ENCODE peak calls at places on chromosome 15, in nine cellular contexts. G is CMK; C is NCI-H460; Y is GDM1; O is NCI-H774; A is activated CD4-positive, alpha-beta T cell treated with anti-CD3 and anti-CD28 coated beads, Interleukin-2, amount 50 U/mL, for 48 hours; W is frontal cortex; S is lower leg skin; P is Calu3. N is an unnamed sample.

GRCh38 chr15:89023311-89023961 is 64.8 kb upstream of the ABHD2 start:
- DNase-seq in C (no peak), O (no peak), G (no peak), Y (no peak), W (no peak), P (no peak), A (no peak), S (no peak), N (no peak)

GRCh38 chr15:74400915-74401757 is 32.6 kb downstream of the SEMA7A start:
- DNase-seq in S (no peak), P (no peak), G (no peak), A (peak), W (no peak), O (no peak), C (no peak), Y (no peak), N (peak)

GRCh38 chr15:34154725-34155204 is 52.9 kb downstream of the PGBD4 start:
- DNase-seq in G (no peak), W (no peak), O (no peak), C (no peak), A (peak), Y (no peak), P (peak), S (no peak), N (no peak)

GRCh38 chr15:67818464-67818863 is 6.8 kb upstream of the SKOR1 start:
- DNase-seq in O (no peak), P (no peak), S (no peak), W (no peak), A (no peak), C (no peak), G (no peak), Y (no peak), N (no peak)

GRCh38 chr15:35142578-35142977 is 57.5 kb upstream of the NANOGP8 start:
- DNase-seq in O (no peak), P (no peak), S (no peak), C (no peak), Y (no peak), G (no peak), W (no peak), A (no peak), N (no peak)

GRCh38 chr15:80310776-80311175 is 58.8 kb upstream of the CTXND1 start:
- DNase-seq in C (no peak), W (no peak), S (no peak), P (no peak), A (no peak), G (no peak), O (no peak), Y (no peak), N (no peak)

GRCh38 chr15:90677807-90678790 is 39.0 kb upstream of the BLM start:
- DNase-seq in P (no peak), W (no peak), S (no peak), Y (no peak), G (no peak), O (no peak), A (no peak), C (no peak), N (no peak)

GRCh38 chr15:40891810-40892448 is 2.3 kb upstream of the VPS18 start:
- DNase-seq in P (peak), O (peak), C (peak), A (no peak), S (no peak), W (no peak), G (no peak), Y (no peak), N (peak)

GRCh38 chr15:45022871-45023658 is at the start of gene SORD:
- DNase-seq in G (peak), S (peak), O (peak), C (peak), Y (peak), A (peak), P (peak), W (peak), N (peak)

GRCh38 chr15:34341922-34342736 is 807 bp downstream of the NOP10 start:
- DNase-seq in G (no peak), O (no peak), C (no peak), P (no peak), Y (no peak), S (no peak), A (no peak), W (no peak), N (no peak)

GRCh38 chr15:89003865-89004725 is 84.2 kb upstream of the ABHD2 start:
- DNase-seq in Y (no peak), A (no peak), P (no peak), S (no peak), C (no peak), O (no peak), W (no peak), G (no peak), N (no peak)

GRCh38 chr15:76901965-76902364 is 3.2 kb downstream of the SCAPER start:
- DNase-seq in W (no peak), A (no peak), G (no peak), Y (no peak), O (no peak), S (no peak), P (no peak), C (no peak), N (no peak)

GRCh38 chr15:48823237-48823636 is 12.4 kb upstream of the CEP152 start:
- DNase-seq in P (no peak), W (no peak), C (no peak), Y (no peak), A (no peak), S (no peak), G (no peak), O (no peak), N (no peak)

GRCh38 chr15:61736792-61737191 is 323.5 kb downstream of the VPS13C start:
- DNase-seq in P (no peak), O (no peak), Y (no peak), C (no peak), A (no peak), G (no peak), W (no peak), S (no peak), N (no peak)

GRCh38 chr15:88331291-88331690 is 74.8 kb upstream of the NTRK3 start:
- DNase-seq in W (no peak), Y (peak), A (peak), P (peak), S (no peak), G (peak), C (peak), O (no peak), N (peak)

GRCh38 chr15:41984622-41985021 is 12.3 kb upstream of the EHD4 start:
- DNase-seq in Y (no peak), C (no peak), A (no peak), W (no peak), O (no peak), P (no peak), G (no peak), S (no peak), N (no peak)

GRCh38 chr15:72784233-72784876 is 797 bp upstream of the ADPGK start:
- DNase-seq in C (peak), G (peak), S (no peak), Y (peak), O (peak), A (peak), P (peak), W (peak), N (no peak)

GRCh38 chr15:63503739-63504246 is 600 bp upstream of the USP3 start:
- DNase-seq in C (peak), P (peak), S (no peak), G (no peak), Y (peak), W (no peak), O (peak), A (peak), N (peak)

GRCh38 chr15:52078876-52079700 is 33.5 kb downstream of the BCL2L10 start:
- DNase-seq in G (peak), C (peak), S (peak), A (peak), W (peak), O (peak), Y (peak), P (peak), N (peak)

GRCh38 chr15:101193063-101193712 is 58.7 kb downstream of the CHSY1 start:
- DNase-seq in W (no peak), G (no peak), C (no peak), A (no peak), O (no peak), Y (no peak), S (no peak), P (no peak), N (no peak)

N was measured in stimulated activated naive CD8-positive, alpha-beta T cell treated with anti-CD3 and anti-CD28 coated beads, Interleukin-15, Interleukin-2, amounts not matched to agents 100 U/mL and 50 U/mL, for 24 hours.